ENCODE peak calls at places on chromosomes 7 and 10, in seven cellular contexts. One of them, this sample, is unnamed.

GRCh38 chr7:55087521-55087961 is 68.7 kb downstream of the EGFR start:
- DNase-seq in nephron progenitor cell: no peak
- DNase-seq in ovary: no peak
- DNase-seq in brain microvascular endothelial cell: no peak
- DNase-seq in epithelial cell of esophagus: no peak
- DNase-seq in AG04450: no peak
- DNase-seq in body of pancreas: no peak
- DNase-seq in this sample: no peak

GRCh38 chr7:105913947-105914346 is 37.5 kb upstream of the ATXN7L1 start:
- DNase-seq in nephron progenitor cell: no peak
- DNase-seq in ovary: no peak
- DNase-seq in brain microvascular endothelial cell: no peak
- DNase-seq in epithelial cell of esophagus: no peak
- DNase-seq in AG04450: no peak
- DNase-seq in body of pancreas: no peak
- DNase-seq in this sample: no peak

GRCh38 chr10:28541695-28542365 is 8.9 kb downstream of the WAC start:
- DNase-seq in nephron progenitor cell: no peak
- DNase-seq in ovary: no peak
- DNase-seq in brain microvascular endothelial cell: no peak
- DNase-seq in epithelial cell of esophagus: no peak
- DNase-seq in AG04450: no peak
- DNase-seq in body of pancreas: no peak
- DNase-seq in this sample: no peak

GRCh38 chr10:67114945-67115344 is 189.1 kb downstream of the LRRTM3 start:
- DNase-seq in nephron progenitor cell: no peak
- DNase-seq in ovary: no peak
- DNase-seq in brain microvascular endothelial cell: no peak
- DNase-seq in epithelial cell of esophagus: no peak
- DNase-seq in AG04450: no peak
- DNase-seq in body of pancreas: no peak
- DNase-seq in this sample: no peak

GRCh38 chr7:31933481-31933880 is 136.7 kb downstream of the PDE1C start:
- DNase-seq in nephron progenitor cell: no peak
- DNase-seq in ovary: no peak
- DNase-seq in brain microvascular endothelial cell: no peak
- DNase-seq in epithelial cell of esophagus: peak
- DNase-seq in AG04450: no peak
- DNase-seq in body of pancreas: no peak
- DNase-seq in this sample: peak

GRCh38 chr7:111098011-111098925 is 7.3 kb downstream of the LRRN3 start:
- DNase-seq in nephron progenitor cell: peak
- DNase-seq in ovary: no peak
- DNase-seq in brain microvascular endothelial cell: peak
- DNase-seq in epithelial cell of esophagus: peak
- DNase-seq in AG04450: no peak
- DNase-seq in body of pancreas: no peak
- DNase-seq in this sample: peak

GRCh38 chr7:371779-372545 is 82.0 kb downstream of the FOXL3 start:
- DNase-seq in nephron progenitor cell: no peak
- DNase-seq in ovary: no peak
- DNase-seq in brain microvascular endothelial cell: no peak
- DNase-seq in epithelial cell of esophagus: no peak
- DNase-seq in AG04450: no peak
- DNase-seq in body of pancreas: peak
- DNase-seq in this sample: peak

GRCh38 chr7:130365511-130366441 is 14.5 kb upstream of the CPA1 start:
- DNase-seq in nephron progenitor cell: peak
- DNase-seq in ovary: peak
- DNase-seq in brain microvascular endothelial cell: no peak
- DNase-seq in epithelial cell of esophagus: peak
- DNase-seq in AG04450: peak
- DNase-seq in body of pancreas: peak
- DNase-seq in this sample: peak

GRCh38 chr7:125386211-125386610 is 456.6 kb upstream of the POT1 start:
- DNase-seq in nephron progenitor cell: no peak
- DNase-seq in ovary: no peak
- DNase-seq in brain microvascular endothelial cell: no peak
- DNase-seq in epithelial cell of esophagus: no peak
- DNase-seq in AG04450: no peak
- DNase-seq in body of pancreas: no peak
- DNase-seq in this sample: no peak

GRCh38 chr7:149808311-149808710 is 29.9 kb upstream of the ZNF862 start:
- DNase-seq in nephron progenitor cell: no peak
- DNase-seq in ovary: no peak
- DNase-seq in brain microvascular endothelial cell: no peak
- DNase-seq in epithelial cell of esophagus: no peak
- DNase-seq in AG04450: no peak
- DNase-seq in body of pancreas: no peak
- DNase-seq in this sample: no peak

GRCh38 chr7:156230576-156230975 is 410.0 kb upstream of the RNF32 start:
- DNase-seq in nephron progenitor cell: no peak
- DNase-seq in ovary: no peak
- DNase-seq in brain microvascular endothelial cell: no peak
- DNase-seq in epithelial cell of esophagus: no peak
- DNase-seq in AG04450: no peak
- DNase-seq in body of pancreas: no peak
- DNase-seq in this sample: no peak

GRCh38 chr7:43534110-43534509 is 48.8 kb upstream of the STK17A start:
- DNase-seq in nephron progenitor cell: no peak
- DNase-seq in ovary: no peak
- DNase-seq in brain microvascular endothelial cell: no peak
- DNase-seq in epithelial cell of esophagus: peak
- DNase-seq in AG04450: peak
- DNase-seq in body of pancreas: no peak
- DNase-seq in this sample: no peak

GRCh38 chr7:100061518-100062193 is 12.1 kb downstream of the ZSCAN21 start:
- DNase-seq in nephron progenitor cell: no peak
- DNase-seq in ovary: no peak
- DNase-seq in brain microvascular endothelial cell: no peak
- DNase-seq in epithelial cell of esophagus: no peak
- DNase-seq in AG04450: no peak
- DNase-seq in body of pancreas: no peak
- DNase-seq in this sample: no peak

GRCh38 chr10:122386514-122386913 is 12.0 kb downstream of the PLEKHA1 start:
- DNase-seq in nephron progenitor cell: no peak
- DNase-seq in ovary: no peak
- DNase-seq in brain microvascular endothelial cell: no peak
- DNase-seq in epithelial cell of esophagus: no peak
- DNase-seq in AG04450: no peak
- DNase-seq in body of pancreas: no peak
- DNase-seq in this sample: no peak

GRCh38 chr10:90969947-90970673 is 49.2 kb upstream of the ANKRD1 start:
- DNase-seq in nephron progenitor cell: no peak
- DNase-seq in ovary: no peak
- DNase-seq in brain microvascular endothelial cell: peak
- DNase-seq in epithelial cell of esophagus: peak
- DNase-seq in AG04450: peak
- DNase-seq in body of pancreas: no peak
- DNase-seq in this sample: peak
- TF ChIP-seq CTCF in nephron progenitor cell: no peak
- TF ChIP-seq CTCF in ovary: no peak
- TF ChIP-seq CTCF in brain microvascular endothelial cell: no peak
- TF ChIP-seq CTCF in epithelial cell of esophagus: no peak
- TF ChIP-seq CTCF in AG04450: no peak
- TF ChIP-seq CTCF in body of pancreas: no peak
- TF ChIP-seq CTCF in this sample: no peak

GRCh38 chr10:80261316-80262030 is 28.0 kb downstream of the MAT1A start:
- DNase-seq in nephron progenitor cell: no peak
- DNase-seq in ovary: no peak
- DNase-seq in brain microvascular endothelial cell: no peak
- DNase-seq in epithelial cell of esophagus: no peak
- DNase-seq in AG04450: no peak
- DNase-seq in body of pancreas: no peak
- DNase-seq in this sample: no peak
- TF ChIP-seq CTCF in nephron progenitor cell: no peak
- TF ChIP-seq CTCF in ovary: no peak
- TF ChIP-seq CTCF in brain microvascular endothelial cell: peak
- TF ChIP-seq CTCF in epithelial cell of esophagus: no peak
- TF ChIP-seq CTCF in AG04450: no peak
- TF ChIP-seq CTCF in body of pancreas: no peak
- TF ChIP-seq CTCF in this sample: no peak

GRCh38 chr10:131872837-131873375 is 27.9 kb upstream of the PPP2R2D start:
- DNase-seq in nephron progenitor cell: no peak
- DNase-seq in ovary: no peak
- DNase-seq in brain microvascular endothelial cell: no peak
- DNase-seq in epithelial cell of esophagus: peak
- DNase-seq in AG04450: no peak
- DNase-seq in body of pancreas: no peak
- DNase-seq in this sample: no peak
- TF ChIP-seq CTCF in nephron progenitor cell: no peak
- TF ChIP-seq CTCF in ovary: no peak
- TF ChIP-seq CTCF in brain microvascular endothelial cell: no peak
- TF ChIP-seq CTCF in epithelial cell of esophagus: no peak
- TF ChIP-seq CTCF in AG04450: no peak
- TF ChIP-seq CTCF in body of pancreas: no peak
- TF ChIP-seq CTCF in this sample: no peak

DNA sequence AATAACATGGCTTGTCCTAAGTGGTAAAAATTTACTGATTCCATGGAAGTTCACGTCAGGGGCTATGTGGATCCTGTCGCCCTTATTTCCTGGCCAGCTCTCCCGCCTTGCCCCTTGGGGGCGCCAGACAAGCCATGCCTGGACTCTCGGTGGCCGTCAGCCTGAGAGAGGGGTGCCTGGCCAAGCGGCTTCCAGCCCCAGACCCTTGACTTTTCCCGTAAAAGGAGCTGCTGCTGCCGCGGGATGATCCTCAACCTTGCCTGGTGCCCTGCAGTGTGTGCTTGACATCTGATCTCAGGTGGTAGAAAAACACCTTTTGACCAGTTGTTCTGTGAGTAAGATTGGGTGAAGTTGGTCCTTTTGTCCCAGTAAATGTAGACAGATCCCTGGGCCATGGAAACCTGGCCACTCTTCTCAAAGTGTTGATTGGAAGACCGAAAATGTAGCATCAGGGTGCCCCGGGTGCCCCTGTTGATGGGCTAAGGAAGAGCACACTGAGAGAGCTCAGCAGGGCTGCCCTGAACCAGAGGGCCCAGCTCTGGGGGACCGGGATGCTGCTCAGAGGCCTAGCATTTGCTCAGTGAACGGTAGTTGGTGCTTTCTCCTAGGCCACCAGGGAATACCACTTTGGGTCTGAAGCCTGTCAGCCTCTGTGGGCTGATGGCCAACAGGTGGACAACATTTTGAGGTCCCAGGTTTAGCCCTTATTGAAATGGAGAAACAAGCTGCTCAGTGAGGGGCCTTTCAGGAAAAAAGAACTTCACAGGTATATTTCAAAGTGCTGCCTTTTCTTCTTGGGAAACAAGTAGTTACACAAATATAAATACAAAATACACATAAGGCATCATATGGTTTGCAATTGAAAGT is 162.5 kb downstream of the LRMDA start:
- DNase-seq in nephron progenitor cell: peak
- DNase-seq in ovary: no peak
- DNase-seq in brain microvascular endothelial cell: no peak
- DNase-seq in epithelial cell of esophagus: no peak
- DNase-seq in AG04450: no peak
- DNase-seq in body of pancreas: no peak
- DNase-seq in this sample: no peak
- TF ChIP-seq CTCF in nephron progenitor cell: peak
- TF ChIP-seq CTCF in ovary: no peak
- TF ChIP-seq CTCF in brain microvascular endothelial cell: peak
- TF ChIP-seq CTCF in epithelial cell of esophagus: no peak
- TF ChIP-seq CTCF in AG04450: no peak
- TF ChIP-seq CTCF in body of pancreas: no peak
- TF ChIP-seq CTCF in this sample: no peak

GRCh38 chr7:8258166-8258565 is 3.8 kb downstream of the ICA1 start:
- DNase-seq in nephron progenitor cell: no peak
- DNase-seq in ovary: no peak
- DNase-seq in brain microvascular endothelial cell: no peak
- DNase-seq in epithelial cell of esophagus: no peak
- DNase-seq in AG04450: no peak
- DNase-seq in body of pancreas: no peak
- DNase-seq in this sample: no peak
- TF ChIP-seq CTCF in nephron progenitor cell: no peak
- TF ChIP-seq CTCF in ovary: no peak
- TF ChIP-seq CTCF in brain microvascular endothelial cell: no peak
- TF ChIP-seq CTCF in epithelial cell of esophagus: no peak
- TF ChIP-seq CTCF in AG04450: no peak
- TF ChIP-seq CTCF in body of pancreas: no peak
- TF ChIP-seq CTCF in this sample: no peak